ENCODE peak calls at places on chromosomes 13 and 19, in four cellular contexts. R is smooth muscle cell of the brain vasculature, B is MCF 10A, U is hippocampal formation. E is an unnamed sample.

GRCh38 chr13:27117158-27117557 is 54.5 kb downstream of the USP12 start:
- DNase-seq in R (no peak), B (no peak), U (no peak), E (no peak)

GRCh38 chr13:108194435-108194936 is 20.9 kb downstream of the LIG4 start:
- DNase-seq in R (no peak), B (no peak), U (no peak), E (no peak)

GRCh38 chr19:38691938-38692457 is 44.5 kb downstream of the ACTN4 start:
- DNase-seq in R (no peak), B (peak), U (no peak), E (no peak)

GRCh38 chr13:113468029-113468428 is 14.7 kb upstream of the ADPRHL1 start:
- DNase-seq in R (no peak), B (no peak), U (no peak), E (no peak)

GRCh38 chr19:4369109-4369887 is 25.9 kb downstream of the MPND start:
- DNase-seq in R (no peak), B (peak), U (no peak), E (peak)

GRCh38 chr13:112651750-112652511 is 37.9 kb upstream of the ATP11A start:
- DNase-seq in R (no peak), B (no peak), U (no peak), E (no peak)

GRCh38 chr13:44373601-44374347 is at the start of gene SERP2:
- DNase-seq in R (no peak), B (no peak), U (no peak), E (no peak)

GRCh38 chr19:14120497-14120780 is 2.9 kb upstream of the PRKACA start:
- DNase-seq in R (no peak), B (no peak), U (no peak), E (no peak)

GRCh38 chr13:91017031-91017668 is 330.3 kb upstream of the MIR17HG start:
- DNase-seq in R (peak), B (peak), U (no peak), E (no peak)

GRCh38 chr19:38389101-38389925 is 816 bp downstream of the SPRED3 start:
- DNase-seq in R (peak), B (peak), U (no peak), E (no peak)

GRCh38 chr13:21360463-21360862 is 98.6 kb downstream of the ZDHHC20 start:
- DNase-seq in R (no peak), B (no peak), U (no peak), E (no peak)

GRCh38 chr19:54281008-54281728 is at the start of gene LILRB2:
- DNase-seq in R (no peak), B (no peak), U (no peak), E (no peak)

GRCh38 chr19:16343156-16343555 is 18.5 kb downstream of the KLF2 start:
- DNase-seq in R (no peak), B (no peak), U (no peak), E (no peak)

GRCh38 chr13:98172570-98173405 is 4.3 kb downstream of the RNF113B start:
- DNase-seq in R (no peak), B (no peak), U (no peak), E (no peak)

GRCh38 chr19:48724796-48725753 is 5.5 kb upstream of the MAMSTR start:
- DNase-seq in R (peak), B (peak), U (peak), E (no peak)

GRCh38 chr13:114002771-114003321 is 29.0 kb upstream of the C13orf46 start:
- DNase-seq in R (no peak), B (no peak), U (no peak), E (no peak)

GRCh38 chr19:35868823-35869326 is 501 bp downstream of the APLP1 start:
- DNase-seq in R (no peak), B (no peak), U (no peak), E (no peak)

GRCh38 chr13:49998714-49999624 is 2.1 kb downstream of the TRIM13 start:
- DNase-seq in R (no peak), B (no peak), U (no peak), E (no peak)

GRCh38 chr13:40193290-40194203 is 472.9 kb downstream of the FOXO1 start:
- DNase-seq in R (no peak), B (no peak), U (peak), E (no peak)

GRCh38 chr13:37561031-37561430 is 37.5 kb downstream of the POSTN start:
- DNase-seq in R (no peak), B (no peak), U (no peak), E (no peak)

GRCh38 chr19:30227661-30228112 is 144.5 kb upstream of the ZNF536 start:
- DNase-seq in R (no peak), B (no peak), U (peak), E (no peak)